ENCODE peak calls at places on chromosomes 6 and 20, in six cellular contexts. Y is left lung, U is ovary, O is PC-3, M is IMR-90, W is Peyer's patch. B is an unnamed sample. For H3K36me3, the result is how much of the 10 kb centered on the place peaks cover.

GRCh38 chr6:71181565-71181964 is 107.0 kb upstream of the OGFRL1 start:
- DNase-seq in Y (no peak), U (no peak), O (peak), M (peak), W (no peak), B (no peak)

GRCh38 chr6:140071115-140071514 is 696.7 kb upstream of the CITED2 start:
- DNase-seq in Y (no peak), U (no peak), O (peak), M (peak), W (no peak), B (no peak)

GRCh38 chr20:52291109-52291508 is 99.5 kb upstream of the ZFP64 start:
- DNase-seq in Y (no peak), U (no peak), O (no peak), M (no peak), W (no peak), B (no peak)

GRCh38 chr6:89999154-89999553 is 104.9 kb downstream of the GJA10 start:
- DNase-seq in Y (no peak), U (peak), O (no peak), M (peak), W (no peak), B (no peak)

GRCh38 chr20:3727333-3728035 is 5.0 kb upstream of the HSPA12B start:
- DNase-seq in Y (no peak), U (peak), O (peak), M (peak), W (no peak), B (peak)

GRCh38 chr6:166423781-166424180 is 41.0 kb upstream of the MPC1 start:
- DNase-seq in Y (no peak), U (no peak), O (no peak), M (no peak), W (no peak), B (no peak)

GRCh38 chr6:17115251-17116089 is 13.6 kb downstream of the STMND1 start:
- DNase-seq in Y (no peak), U (no peak), O (peak), M (peak), W (no peak), B (no peak)

GRCh38 chr6:14811760-14812428 is 434.0 kb upstream of the JARID2 start:
- DNase-seq in Y (no peak), U (no peak), O (no peak), M (peak), W (no peak), B (no peak)

GRCh38 chr6:159298840-159299239 is 129.6 kb downstream of the FNDC1 start:
- DNase-seq in Y (no peak), U (no peak), O (no peak), M (no peak), W (no peak), B (no peak)

GRCh38 chr6:10458287-10458686 is 43.4 kb upstream of the TFAP2A start:
- DNase-seq in Y (no peak), U (no peak), O (no peak), M (no peak), W (no peak), B (no peak)

GRCh38 chr6:117200067-117200466 is 65.3 kb upstream of the VGLL2 start:
- DNase-seq in Y (no peak), U (no peak), O (no peak), M (no peak), W (no peak), B (no peak)

GRCh38 chr6:1554881-1555569 is 54.7 kb upstream of the FOXC1 start:
- DNase-seq in Y (peak), U (peak), O (peak), M (peak), W (peak), B (peak)

GRCh38 chr6:44012078-44012493 is 115.2 kb downstream of the MRPL14 start:
- DNase-seq in Y (peak), U (no peak), O (peak), M (peak), W (no peak), B (no peak)

GRCh38 chr6:70669133-70669532 is 1.4 kb downstream of the SMAP1 start:
- DNase-seq in Y (no peak), U (no peak), O (peak), M (peak), W (no peak), B (no peak)

GRCh38 chr6:76861403-76861802 is 601.9 kb downstream of the HTR1B start:
- DNase-seq in Y (no peak), U (no peak), O (peak), M (no peak), W (no peak), B (no peak)

GRCh38 chr6:99138445-99138844 is 190.7 kb upstream of the FBXL4 start:
- DNase-seq in Y (no peak), U (no peak), O (no peak), M (no peak), W (no peak), B (no peak)

GRCh38 chr6:37381579-37381978 is 27.8 kb downstream of the RNF8 start:
- DNase-seq in Y (no peak), U (no peak), O (peak), M (peak), W (no peak), B (no peak)

GRCh38 chr6:42221546-42221945 is 3.9 kb upstream of the MRPS10 start:
- DNase-seq in Y (no peak), U (no peak), O (no peak), M (no peak), W (no peak), B (no peak)

GRCh38 chr6:81896561-81896960 is 144.1 kb upstream of the TENT5A start:
- DNase-seq in Y (no peak), U (no peak), O (no peak), M (peak), W (no peak), B (no peak)

GRCh38 chr6:125701354-125701668 is 48.1 kb upstream of the HEY2 start:
- DNase-seq in Y (no peak), U (no peak), O (no peak), M (no peak), W (no peak), B (no peak)
- H3K36me3 ChIP-seq in Y (under half), U (under half), O (under half), M (under half), W (under half), B (under half)

DNA sequence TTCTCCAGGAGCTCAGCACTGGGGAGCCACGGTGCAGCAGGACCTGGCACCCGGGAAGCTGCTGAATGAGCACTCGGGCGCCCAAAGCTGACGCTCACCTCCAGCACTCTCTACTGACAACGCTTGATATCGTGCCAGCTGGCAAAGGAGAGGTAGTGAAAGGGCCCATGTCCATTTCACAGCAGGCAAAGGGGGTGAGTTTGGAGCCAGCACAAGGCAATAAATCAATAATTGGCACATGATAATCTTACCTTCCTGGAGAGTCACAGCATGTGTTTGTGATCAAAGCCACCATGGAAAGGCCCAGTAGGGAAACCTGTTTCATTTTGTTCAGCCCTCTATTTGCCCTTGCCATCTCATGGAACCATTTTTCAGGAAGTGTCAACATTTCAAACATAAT is 23.3 kb upstream of the SMIM26 start:
- DNase-seq in Y (no peak), U (no peak), O (peak), M (no peak), W (no peak), B (no peak)
- H3K36me3 ChIP-seq in Y (half or more), U (under half), O (under half), M (under half), W (half or more), B (half or more)

GRCh38 chr6:13641315-13641714 is 26.2 kb downstream of the NOL7 start:
- DNase-seq in Y (no peak), U (no peak), O (no peak), M (peak), W (no peak), B (no peak)

GRCh38 chr6:13633343-13633742 is 18.2 kb downstream of the NOL7 start:
- DNase-seq in Y (no peak), U (no peak), O (no peak), M (no peak), W (no peak), B (no peak)

GRCh38 chr6:13638626-13639025 is 23.5 kb downstream of the NOL7 start:
- DNase-seq in Y (peak), U (no peak), O (no peak), M (no peak), W (no peak), B (no peak)

GRCh38 chr6:13638014-13638413 is 22.9 kb downstream of the NOL7 start:
- DNase-seq in Y (no peak), U (no peak), O (no peak), M (no peak), W (no peak), B (no peak)

GRCh38 chr6:13635948-13636658 is 21.0 kb downstream of the NOL7 start:
- DNase-seq in Y (no peak), U (no peak), O (no peak), M (no peak), W (no peak), B (no peak)
- H3K36me3 ChIP-seq in Y (under half), U (under half), O (under half), M (under half), W (half or more), B (under half)

GRCh38 chr20:62161347-62161746 is 17.8 kb downstream of the SS18L1 start:
- DNase-seq in Y (peak), U (no peak), O (no peak), M (peak), W (no peak), B (no peak)
- H3K36me3 ChIP-seq in Y (half or more), U (under half), O (under half), M (half or more), W (half or more), B (under half)

GRCh38 chr20:56393133-56393472 is 658 bp downstream of the CSTF1 start:
- DNase-seq in Y (no peak), U (no peak), O (peak), M (no peak), W (no peak), B (no peak)
- H3K36me3 ChIP-seq in Y (under half), U (under half), O (half or more), M (under half), W (under half), B (under half)

GRCh38 chr6:157388924-157389323 is 7.9 kb downstream of the ZDHHC14 start:
- DNase-seq in Y (no peak), U (no peak), O (no peak), M (no peak), W (no peak), B (no peak)
- H3K36me3 ChIP-seq in Y (under half), U (under half), O (under half), M (under half), W (under half), B (under half)

B was measured in CD8-positive, alpha-beta memory T cell.